ENCODE peak calls at places on chromosomes 5 and 9, in seven cellular contexts. I, B, H, O, Y, N and T are unnamed samples.

GRCh38 chr9:126363250-126363649 is 36.6 kb downstream of the MVB12B start:
- DNase-seq in I (no peak), B (no peak), H (no peak), O (no peak), Y (no peak), N (no peak), T (no peak)

GRCh38 chr9:109249615-109250014 is 71.2 kb downstream of the EPB41L4B start:
- DNase-seq in O (no peak), I (no peak), Y (no peak), H (no peak), N (no peak), B (no peak), T (no peak)

GRCh38 chr9:10268500-10269485 is 344.0 kb downstream of the PTPRD start:
- DNase-seq in Y (peak; percentile 54), H (no peak), N (no peak), I (no peak), O (peak; percentile 35), B (no peak), T (peak; percentile 28)

GRCh38 chr5:96014395-96014794 is 52.7 kb upstream of the ELL2 start:
- DNase-seq in B (no peak), N (no peak), O (no peak), H (no peak), Y (no peak), I (no peak), T (no peak)

GRCh38 chr9:133058550-133059320 is 3.0 kb upstream of the CEL start:
- DNase-seq in I (no peak), O (no peak), B (no peak), N (no peak), Y (no peak), H (no peak), T (no peak)

GRCh38 chr5:30102185-30102584 is 1091.3 kb upstream of the CDH6 start:
- DNase-seq in B (no peak), N (no peak), H (no peak), I (no peak), Y (no peak), O (no peak), T (no peak)

GRCh38 chr9:121736147-121736721 is 84.8 kb downstream of the DAB2IP start:
- DNase-seq in O (peak; percentile 43), N (peak; percentile 81), Y (peak; percentile 55), H (peak; percentile 59), I (no peak), B (no peak), T (peak; percentile 77)

GRCh38 chr5:42974546-42974945 is 65.6 kb downstream of the ANXA2R start:
- DNase-seq in O (no peak), Y (no peak), I (no peak), H (peak; percentile 72), N (no peak), B (no peak), T (no peak)

GRCh38 chr9:113599647-113600476 is 136.3 kb downstream of the RGS3 start:
- DNase-seq in H (peak; percentile 90), N (no peak), O (no peak), Y (no peak), B (no peak), I (no peak), T (no peak)

GRCh38 chr5:90902170-90902569 is 343.6 kb downstream of the ADGRV1 start:
- DNase-seq in N (no peak), B (no peak), O (no peak), H (no peak), I (no peak), Y (no peak), T (no peak)

GRCh38 chr5:2740849-2741555 is 10.5 kb downstream of the IRX2 start:
- DNase-seq in O (no peak), I (no peak), N (no peak), H (peak; percentile 57), B (no peak), Y (no peak), T (no peak)

GRCh38 chr5:164145458-164145857 is 640.0 kb downstream of the MAT2B start:
- DNase-seq in I (no peak), Y (no peak), N (no peak), B (no peak), H (no peak), O (no peak), T (no peak)

GRCh38 chr9:136132500-136133050 is 13.9 kb upstream of the TMEM250 start:
- DNase-seq in H (no peak), Y (no peak), O (no peak), N (no peak), B (no peak), I (no peak), T (no peak)

GRCh38 chr9:89564257-89564878 is 40.4 kb upstream of the GADD45G start:
- DNase-seq in Y (no peak), I (no peak), B (no peak), H (no peak), N (peak; percentile 31), O (peak; percentile 47), T (peak; percentile 38)

GRCh38 chr9:116234091-116234490 is 80.5 kb downstream of the PAPPA start:
- DNase-seq in B (no peak), I (no peak), N (no peak), Y (no peak), H (peak; percentile 97), O (peak; percentile 50), T (no peak)

GRCh38 chr9:106035810-106036209 is 341.5 kb downstream of the TMEM38B start:
- DNase-seq in O (no peak), Y (no peak), H (no peak), I (no peak), B (no peak), N (no peak), T (no peak)

GRCh38 chr9:38363589-38363925 is 28.9 kb upstream of the ALDH1B1 start:
- DNase-seq in B (no peak), H (no peak), O (no peak), I (no peak), N (no peak), Y (no peak), T (no peak)

GRCh38 chr5:180090098-180090768 is 18.7 kb upstream of the RNF130 start:
- DNase-seq in Y (peak; percentile 71), B (peak; percentile 65), I (peak; percentile 79), O (peak; percentile 84), H (peak; percentile 61), N (peak; percentile 60), T (peak; percentile 88)

GRCh38 chr9:32672478-32672877 is 37.0 kb upstream of the TAF1L start:
- DNase-seq in H (peak; percentile 87), O (no peak), Y (no peak), I (no peak), N (no peak), B (no peak), T (no peak)

GRCh38 chr5:108727639-108728565 is 19.8 kb upstream of the FER start:
- DNase-seq in H (peak; percentile 91), Y (peak; percentile 93), O (peak; percentile 72), B (no peak), I (peak; percentile 21), N (peak; percentile 90), T (peak; percentile 95)

GRCh38 chr5:148905541-148905940 is 79.1 kb downstream of the ADRB2 start:
- DNase-seq in B (no peak), H (no peak), O (no peak), Y (no peak), I (no peak), N (no peak), T (no peak)

GRCh38 chr9:112925058-112925641 is 34.5 kb upstream of the SLC46A2 start:
- DNase-seq in H (peak; percentile 24), B (no peak), O (peak; percentile 27), I (no peak), Y (no peak), N (peak; percentile 65), T (peak; percentile 21)

GRCh38 chr9:93058357-93059096 is at the start of gene SUSD3:
- DNase-seq in O (peak; percentile 60), Y (peak; percentile 90), B (peak; percentile 53), N (peak; percentile 53), I (peak; percentile 55), H (no peak), T (peak; percentile 55)

GRCh38 chr5:81530919-81531318 is 137.0 kb upstream of the ACOT12 start:
- DNase-seq in H (no peak), B (no peak), I (no peak), O (no peak), Y (no peak), N (no peak), T (no peak)

GRCh38 chr5:178469011-178469974 is 120.9 kb downstream of the COL23A1 start:
- DNase-seq in N (no peak), Y (no peak), O (no peak), I (no peak), H (no peak), B (no peak), T (no peak)

GRCh38 chr5:142821733-142822487 is 51.7 kb downstream of the ARHGAP26 start:
- DNase-seq in H (peak; percentile 77), I (no peak), B (no peak), N (peak; percentile 95), Y (no peak), O (no peak), T (peak; percentile 34)

GRCh38 chr9:72322678-72323077 is 42.3 kb downstream of the ZFAND5 start:
- DNase-seq in O (no peak), N (no peak), I (no peak), B (no peak), H (no peak), Y (no peak), T (no peak)

GRCh38 chr9:111484564-111484878 is 338 bp upstream of the ECPAS start:
- DNase-seq in H (no peak), N (no peak), O (peak; percentile 8), Y (no peak), B (no peak), I (no peak), T (no peak)